ENCODE peak calls at places on chromosomes 16 and 17, in five cellular contexts. B is aorta, T is GM23338, Z is fibroblast of lung, M is foreskin fibroblast. N is an unnamed sample.

GRCh38 chr17:58006563-58006923 is 503 bp downstream of the SRSF1 start:
- DNase-seq in B (peak; percentile 90), T (peak; percentile 75), Z (peak; percentile 81), M (peak; percentile 87), N (no peak)

GRCh38 chr17:2179615-2180295 is 123.8 kb downstream of the SMG6 start:
- DNase-seq in B (peak; percentile 82), T (no peak), Z (peak; percentile 100), M (peak; percentile 98), N (peak; percentile 99)

GRCh38 chr17:36750316-36750885 is 149.0 kb downstream of the MRM1 start:
- DNase-seq in B (no peak), T (no peak), Z (no peak), M (no peak), N (no peak)

GRCh38 chr16:87806608-87807546 is 41.1 kb upstream of the KLHDC4 start:
- DNase-seq in B (peak; percentile 78), T (no peak), Z (peak; percentile 90), M (peak; percentile 95), N (peak; percentile 22)

GRCh38 chr17:8832711-8833352 is 33.7 kb upstream of the MFSD6L start:
- DNase-seq in B (no peak), T (peak; percentile 85), Z (no peak), M (no peak), N (no peak)

GRCh38 chr17:4127555-4127954 is 15.3 kb downstream of the ZZEF1 start:
- DNase-seq in B (no peak), T (no peak), Z (no peak), M (no peak), N (no peak)

GRCh38 chr17:77374170-77374936 is 233.6 kb downstream of the SEC14L1 start:
- DNase-seq in B (peak; percentile 92), T (peak; percentile 92), Z (peak; percentile 93), M (peak; percentile 95), N (no peak)

GRCh38 chr17:8243827-8244226 is 4.0 kb downstream of the CTC1 start:
- DNase-seq in B (no peak), T (no peak), Z (no peak), M (no peak), N (no peak)

GRCh38 chr17:83086197-83086880 is 6.9 kb downstream of the METRNL start:
- DNase-seq in B (no peak), T (no peak), Z (no peak), M (peak; percentile 26), N (no peak)

GRCh38 chr17:57608369-57609124 is 136.6 kb downstream of the CCDC182 start:
- DNase-seq in B (peak; percentile 43), T (no peak), Z (no peak), M (no peak), N (no peak)

GRCh38 chr17:7445011-7445927 is at the start of gene CHRNB1:
- DNase-seq in B (peak; percentile 90), T (peak; percentile 96), Z (peak; percentile 20), M (peak; percentile 69), N (no peak)

GRCh38 chr16:54284319-54284930 is 2.2 kb downstream of the IRX3 start:
- DNase-seq in B (no peak), T (peak; percentile 53), Z (no peak), M (no peak), N (no peak)

GRCh38 chr17:63436523-63437110 is 9.5 kb downstream of the CYB561 start:
- DNase-seq in B (peak; percentile 73), T (peak; percentile 63), Z (peak; percentile 44), M (peak; percentile 38), N (no peak)

GRCh38 chr17:49583226-49583625 is 7.6 kb downstream of the NXPH3 start:
- DNase-seq in B (no peak), T (no peak), Z (no peak), M (no peak), N (no peak)

GRCh38 chr17:50043290-50044148 is 12.4 kb upstream of the ITGA3 start:
- DNase-seq in B (peak; percentile 87), T (no peak), Z (no peak), M (no peak), N (no peak)

GRCh38 chr16:68072038-68072695 is 13.0 kb upstream of the NFATC3 start:
- DNase-seq in B (peak; percentile 10), T (no peak), Z (peak; percentile 31), M (peak; percentile 70), N (no peak)

GRCh38 chr16:10988164-10988803 is 43.9 kb downstream of the CLEC16A start:
- DNase-seq in B (no peak), T (peak; percentile 57), Z (no peak), M (no peak), N (no peak)

GRCh38 chr16:48347191-48347860 is 37.9 kb downstream of the SIAH1 start:
- DNase-seq in B (no peak), T (no peak), Z (no peak), M (no peak), N (no peak)

GRCh38 chr16:21263640-21264211 is 14.4 kb downstream of the CRYM start:
- DNase-seq in B (no peak), T (no peak), Z (peak; percentile 28), M (peak; percentile 84), N (peak; percentile 80)

GRCh38 chr16:53501216-53501859 is 1.7 kb downstream of the AKTIP start:
- DNase-seq in B (no peak), T (peak; percentile 21), Z (no peak), M (peak; percentile 41), N (no peak)

GRCh38 chr16:66603537-66604375 is 748 bp upstream of the CMTM3 start:
- DNase-seq in B (peak; percentile 85), T (peak; percentile 74), Z (peak; percentile 56), M (peak; percentile 82), N (no peak)

GRCh38 chr17:4721203-4722135 is 9.8 kb upstream of the MED11 start:
- DNase-seq in B (peak; percentile 60), T (no peak), Z (peak; percentile 39), M (peak; percentile 62), N (no peak)

GRCh38 chr17:58556833-58557250 is 42.4 kb upstream of the MTMR4 start:
- DNase-seq in B (no peak), T (no peak), Z (no peak), M (no peak), N (no peak)

GRCh38 chr17:68443974-68444464 is 13.3 kb downstream of the WIPI1 start:
- DNase-seq in B (no peak), T (no peak), Z (no peak), M (peak; percentile 38), N (no peak)

GRCh38 chr17:47935961-47936360 is 5.4 kb upstream of the PNPO start:
- DNase-seq in B (peak; percentile 20), T (no peak), Z (peak; percentile 53), M (peak; percentile 86), N (peak; percentile 43)

GRCh38 chr17:80795737-80796136 is 195.9 kb upstream of the CHMP6 start:
- DNase-seq in B (peak; percentile 74), T (no peak), Z (peak; percentile 74), M (no peak), N (no peak)

GRCh38 chr16:82456683-82457082 is 170.1 kb upstream of the CDH13 start:
- DNase-seq in B (peak; percentile 81), T (peak; percentile 82), Z (peak; percentile 38), M (peak; percentile 43), N (peak; percentile 24)

GRCh38 chr17:50133769-50134099 is 3.8 kb upstream of the SAMD14 start:
- DNase-seq in B (no peak), T (peak; percentile 46), Z (no peak), M (peak; percentile 50), N (no peak)

GRCh38 chr16:80932725-80933124 is 74.0 kb downstream of the CMC2 start:
- DNase-seq in B (peak; percentile 93), T (peak; percentile 40), Z (peak; percentile 64), M (peak; percentile 85), N (peak; percentile 42)

GRCh38 chr17:34584805-34585416 is 5.5 kb downstream of the TMEM132E start:
- DNase-seq in B (peak; percentile 36), T (peak; percentile 48), Z (peak; percentile 15), M (peak; percentile 27), N (no peak)

GRCh38 chr17:14048169-14048568 is 21.1 kb upstream of the COX10 start:
- DNase-seq in B (no peak), T (peak; percentile 70), Z (no peak), M (peak; percentile 26), N (no peak)

GRCh38 chr16:1005286-1005685 is 23.7 kb downstream of the SOX8 start:
- DNase-seq in B (no peak), T (no peak), Z (no peak), M (no peak), N (no peak)
- H3K4me3 ChIP-seq in B (no peak overlapping the region), T (no peak overlapping the region), Z (no peak overlapping the region), M (no peak overlapping the region), N (no peak overlapping the region)

GRCh38 chr16:3171181-3171854 is 16.7 kb upstream of the OR1F1 start:
- DNase-seq in B (peak; percentile 55), T (no peak), Z (no peak), M (peak; percentile 12), N (no peak)
- H3K4me3 ChIP-seq in B (no peak overlapping the region), T (peak overlapping the region; percentile 89), Z (no peak overlapping the region), M (no peak overlapping the region), N (no peak overlapping the region)

GRCh38 chr17:10052414-10052813 is 146.0 kb downstream of the GAS7 start:
- DNase-seq in B (no peak), T (no peak), Z (no peak), M (no peak), N (no peak)

GRCh38 chr17:10048951-10049350 is 143.9 kb upstream of the RCVRN start:
- DNase-seq in B (no peak), T (no peak), Z (no peak), M (no peak), N (no peak)

GRCh38 chr17:10053976-10054551 is 144.3 kb downstream of the GAS7 start:
- DNase-seq in B (no peak), T (no peak), Z (no peak), M (no peak), N (no peak)

GRCh38 chr17:10050597-10051101 is 145.6 kb upstream of the RCVRN start:
- DNase-seq in B (no peak), T (no peak), Z (peak; percentile 82), M (peak; percentile 15), N (peak; percentile 25)

DNA sequence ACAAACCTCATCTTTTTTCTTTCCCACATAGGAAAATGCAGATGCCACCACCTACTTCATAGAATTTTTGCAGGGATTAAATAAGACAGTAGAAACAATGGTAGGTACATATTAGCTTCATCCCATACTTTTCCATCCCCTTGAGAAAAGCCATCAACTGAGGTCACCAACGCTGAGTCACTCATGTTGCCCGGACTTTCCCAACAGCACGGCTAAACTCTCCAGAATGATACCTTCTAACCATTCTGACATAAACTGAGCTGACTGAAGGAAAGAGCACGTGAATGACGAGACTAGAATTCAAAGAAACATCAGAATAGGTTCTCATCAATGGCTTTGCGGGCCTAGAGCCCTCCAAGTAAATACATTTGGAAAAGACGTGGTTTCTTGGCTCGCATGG is 146.0 kb upstream of the RCVRN start:
- DNase-seq in B (no peak), T (no peak), Z (no peak), M (no peak), N (no peak)
- H3K4me3 ChIP-seq in B (no peak overlapping the region), T (no peak overlapping the region), Z (no peak overlapping the region), M (no peak overlapping the region), N (no peak overlapping the region)

GRCh38 chr17:79188679-79189078 is 114.1 kb downstream of the ENGASE start:
- DNase-seq in B (no peak), T (no peak), Z (no peak), M (no peak), N (no peak)

GRCh38 chr17:79191270-79191934 is 116.8 kb downstream of the ENGASE start:
- DNase-seq in B (no peak), T (no peak), Z (no peak), M (no peak), N (no peak)

GRCh38 chr17:79187186-79187585 is 112.6 kb downstream of the ENGASE start:
- DNase-seq in B (no peak), T (no peak), Z (no peak), M (no peak), N (no peak)

GRCh38 chr17:79188048-79188447 is 113.4 kb downstream of the ENGASE start:
- DNase-seq in B (no peak), T (peak; percentile 85), Z (no peak), M (peak; percentile 45), N (no peak)

GRCh38 chr17:79189264-79189663 is 114.6 kb downstream of the ENGASE start:
- DNase-seq in B (no peak), T (no peak), Z (no peak), M (no peak), N (no peak)
- H3K4me3 ChIP-seq in B (no peak overlapping the region), T (no peak overlapping the region), Z (no peak overlapping the region), M (no peak overlapping the region), N (no peak overlapping the region)

N was measured in HFF-Myc.